ENCODE peak calls at places on chromosomes 1 and 21, in six cellular contexts. W, V, J, T, K and A are unnamed samples. For H3K4me1, the result is how much of the 10 kb centered on the place peaks cover.

GRCh38 chr1:36134805-36135339 is 9.8 kb upstream of the COL8A2 start:
- DNase-seq in W (no peak), V (peak), J (peak), T (peak), K (no peak), A (peak)

GRCh38 chr1:197915797-197916686 is 1.1 kb upstream of the LHX9 start:
- DNase-seq in W (peak), V (peak), J (no peak), T (no peak), K (no peak), A (peak)

GRCh38 chr1:22930235-22930912 is 42.3 kb downstream of the LACTBL1 start:
- DNase-seq in W (peak), V (peak), J (no peak), T (no peak), K (no peak), A (peak)

GRCh38 chr21:34846601-34847112 is 177.9 kb downstream of the CLIC6 start:
- DNase-seq in W (no peak), V (no peak), J (no peak), T (peak), K (no peak), A (peak)

GRCh38 chr1:18354657-18355056 is 126.1 kb upstream of the KLHDC7A start:
- DNase-seq in W (no peak), V (no peak), J (no peak), T (no peak), K (no peak), A (no peak)

GRCh38 chr1:219533280-219533679 is 79.6 kb downstream of the ZC3H11B start:
- DNase-seq in W (no peak), V (peak), J (no peak), T (no peak), K (no peak), A (no peak)

GRCh38 chr1:47932744-47933143 is 64.4 kb downstream of the TRABD2B start:
- DNase-seq in W (no peak), V (no peak), J (no peak), T (no peak), K (no peak), A (no peak)

GRCh38 chr1:234610061-234610581 is at the start of gene IRF2BP2:
- DNase-seq in W (peak), V (peak), J (peak), T (peak), K (peak), A (peak)

GRCh38 chr1:61083799-61084385 is 1.5 kb downstream of the NFIA start:
- DNase-seq in W (no peak), V (no peak), J (no peak), T (no peak), K (no peak), A (no peak)

GRCh38 chr1:186002426-186002825 is 268.2 kb downstream of the HMCN1 start:
- DNase-seq in W (no peak), V (no peak), J (no peak), T (no peak), K (no peak), A (no peak)

GRCh38 chr1:2155147-2155598 is 39.4 kb downstream of the FAAP20 start:
- DNase-seq in W (no peak), V (no peak), J (no peak), T (no peak), K (no peak), A (no peak)

GRCh38 chr21:24995206-24995605 is 612.1 kb downstream of the MRPL39 start:
- DNase-seq in W (no peak), V (no peak), J (no peak), T (no peak), K (no peak), A (peak)

GRCh38 chr1:59027176-59027575 is 243.3 kb upstream of the JUN start:
- DNase-seq in W (no peak), V (no peak), J (no peak), T (no peak), K (no peak), A (no peak)

GRCh38 chr1:115706774-115707425 is 61.6 kb downstream of the CASQ2 start:
- DNase-seq in W (no peak), V (peak), J (no peak), T (no peak), K (no peak), A (peak)

GRCh38 chr21:45576838-45577737 is 34.8 kb upstream of the SLC19A1 start:
- DNase-seq in W (no peak), V (no peak), J (no peak), T (no peak), K (peak), A (no peak)

GRCh38 chr1:202623075-202623474 is 87.2 kb downstream of the SYT2 start:
- DNase-seq in W (no peak), V (no peak), J (no peak), T (no peak), K (no peak), A (no peak)

GRCh38 chr1:30403061-30403645 is 320.2 kb downstream of the MATN1 start:
- DNase-seq in W (no peak), V (no peak), J (no peak), T (no peak), K (peak), A (no peak)

GRCh38 chr1:85569737-85570404 is 10.7 kb upstream of the CCN1 start:
- DNase-seq in W (no peak), V (no peak), J (no peak), T (no peak), K (no peak), A (no peak)
- H3K4me1 ChIP-seq in W (under half), V (under half), J (under half), T (under half), K (under half), A (under half)

GRCh38 chr1:77834771-77835334 is 53.6 kb upstream of the NEXN start:
- DNase-seq in W (no peak), V (no peak), J (no peak), T (no peak), K (no peak), A (no peak)
- H3K4me1 ChIP-seq in W (under half), V (under half), J (under half), T (under half), K (under half), A (under half)

DNA sequence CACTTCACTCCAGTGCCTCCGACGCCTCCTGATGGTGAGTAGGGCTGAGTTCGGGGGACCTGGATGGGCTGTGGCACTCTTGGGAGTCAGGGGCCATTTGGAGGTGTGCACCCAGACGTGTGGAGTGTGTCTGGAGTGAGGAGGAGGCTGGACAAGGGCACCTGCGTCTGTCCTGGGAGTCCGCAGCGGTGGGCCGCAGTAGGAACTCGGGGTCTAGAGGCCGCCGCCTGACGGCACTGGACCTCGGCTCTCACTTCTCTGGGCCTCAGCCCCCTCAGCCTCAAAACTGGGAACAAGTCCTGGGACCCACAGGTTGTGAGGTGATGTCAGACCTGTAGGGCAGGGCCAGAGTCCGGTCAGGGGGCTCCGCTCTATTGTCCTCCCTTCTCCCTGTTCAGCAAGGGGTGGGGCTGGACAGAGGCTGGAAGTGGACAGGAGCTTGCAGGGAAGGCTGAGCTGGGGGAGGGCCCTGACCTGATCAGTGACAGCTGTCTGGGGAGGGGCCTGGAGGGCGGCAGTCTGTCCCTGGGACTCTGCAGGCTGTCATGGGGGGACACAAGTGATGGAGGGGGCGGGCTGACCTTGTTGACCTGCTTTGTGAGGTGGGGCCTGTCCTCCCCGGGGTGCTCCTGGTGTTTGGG is 15.5 kb downstream of the AGRN start:
- DNase-seq in W (no peak), V (no peak), J (no peak), T (no peak), K (no peak), A (no peak)
- H3K4me1 ChIP-seq in W (under half), V (under half), J (under half), T (under half), K (under half), A (under half)

DNA sequence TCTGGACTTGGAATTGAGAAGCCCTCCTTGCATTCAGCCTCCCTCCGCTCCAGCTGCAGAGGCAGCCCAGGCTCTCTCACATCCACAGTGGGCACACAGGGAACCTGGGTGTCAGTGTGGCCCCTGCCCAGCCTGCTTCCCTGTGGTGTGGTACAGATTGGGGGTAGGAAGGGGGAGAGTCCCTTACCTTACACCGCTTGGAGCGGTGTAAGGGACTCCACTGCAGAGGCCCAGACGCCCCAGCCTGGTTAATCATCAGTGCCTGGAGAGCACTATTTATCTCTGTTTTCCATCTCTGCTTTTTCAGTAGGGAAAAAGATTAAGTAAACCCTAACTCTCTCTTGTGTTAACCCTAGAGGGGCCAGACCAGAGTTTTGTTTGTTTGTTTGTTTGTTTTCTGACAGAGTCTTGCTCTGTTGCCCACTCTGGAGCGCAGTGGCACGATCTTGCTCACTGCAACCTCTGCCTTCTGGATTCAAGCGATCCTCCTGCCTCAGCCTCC is 803 bp upstream of the RHBG start:
- DNase-seq in W (no peak), V (no peak), J (no peak), T (no peak), K (no peak), A (no peak)
- H3K4me1 ChIP-seq in W (under half), V (under half), J (under half), T (under half), K (under half), A (under half)

GRCh38 chr1:64470670-64471217 is 815 bp downstream of the CACHD1 start:
- DNase-seq in W (peak), V (peak), J (peak), T (no peak), K (peak), A (peak)

GRCh38 chr1:64469121-64469520 is 808 bp upstream of the CACHD1 start:
- DNase-seq in W (no peak), V (no peak), J (no peak), T (no peak), K (no peak), A (no peak)

GRCh38 chr1:64469614-64469976 is 334 bp upstream of the CACHD1 start:
- DNase-seq in W (no peak), V (no peak), J (no peak), T (no peak), K (no peak), A (peak)

GRCh38 chr1:64471218-64471719 is 1.3 kb downstream of the CACHD1 start:
- DNase-seq in W (peak), V (peak), J (peak), T (peak), K (peak), A (peak)

GRCh38 chr1:64469977-64470669 is at the start of gene CACHD1:
- DNase-seq in W (peak), V (peak), J (peak), T (peak), K (peak), A (peak)
- H3K4me1 ChIP-seq in W (under half), V (under half), J (under half), T (under half), K (under half), A (under half)

GRCh38 chr1:99656701-99657100 is 10.8 kb downstream of the PALMD start:
- DNase-seq in W (no peak), V (no peak), J (no peak), T (no peak), K (no peak), A (no peak)

GRCh38 chr1:99659755-99660210 is 13.9 kb downstream of the PALMD start:
- DNase-seq in W (no peak), V (no peak), J (no peak), T (no peak), K (no peak), A (no peak)

GRCh38 chr1:99658031-99658290 is 12.0 kb downstream of the PALMD start:
- DNase-seq in W (no peak), V (no peak), J (no peak), T (no peak), K (no peak), A (no peak)

GRCh38 chr1:99660496-99660895 is 14.6 kb downstream of the PALMD start:
- DNase-seq in W (no peak), V (no peak), J (no peak), T (no peak), K (no peak), A (no peak)

GRCh38 chr1:99657213-99658030 is 11.5 kb downstream of the PALMD start:
- DNase-seq in W (no peak), V (no peak), J (no peak), T (no peak), K (no peak), A (no peak)
- H3K4me1 ChIP-seq in W (under half), V (under half), J (under half), T (under half), K (under half), A (under half)

GRCh38 chr1:62725255-62725654 is 37.1 kb upstream of the DOCK7 start:
- DNase-seq in W (no peak), V (no peak), J (no peak), T (no peak), K (no peak), A (no peak)

GRCh38 chr1:62727656-62728396 is 39.6 kb upstream of the DOCK7 start:
- DNase-seq in W (no peak), V (peak), J (no peak), T (no peak), K (no peak), A (peak)

GRCh38 chr1:62732327-62732726 is 44.1 kb upstream of the DOCK7 start:
- DNase-seq in W (no peak), V (no peak), J (no peak), T (no peak), K (no peak), A (no peak)

GRCh38 chr1:62725981-62726588 is 37.9 kb upstream of the DOCK7 start:
- DNase-seq in W (no peak), V (no peak), J (no peak), T (no peak), K (no peak), A (no peak)

DNA sequence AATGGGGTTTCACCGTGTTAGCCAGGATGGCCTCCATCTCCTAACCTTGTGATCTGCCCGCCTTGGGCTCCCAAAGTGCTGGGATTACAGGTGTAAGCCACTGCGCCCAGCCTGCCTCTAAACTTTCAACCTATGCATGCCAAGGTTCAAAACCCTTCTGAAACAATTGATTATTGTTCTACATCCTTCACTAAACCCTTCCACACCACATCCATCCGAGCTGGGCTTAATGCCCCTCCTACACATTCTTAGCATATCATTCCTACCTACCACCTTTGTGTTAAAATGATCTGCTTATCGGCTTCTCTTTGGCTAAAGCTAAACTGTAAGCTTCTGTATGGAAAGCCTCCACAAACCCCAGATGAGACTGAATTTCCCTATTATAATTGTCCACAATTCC is 40.8 kb upstream of the DOCK7 start:
- DNase-seq in W (no peak), V (no peak), J (no peak), T (no peak), K (no peak), A (peak)
- H3K4me1 ChIP-seq in W (under half), V (under half), J (under half), T (under half), K (under half), A (under half)

GRCh38 chr1:180229483-180230415 is at the start of gene LHX4:
- DNase-seq in W (peak), V (peak), J (no peak), T (no peak), K (peak), A (peak)

GRCh38 chr1:180230791-180231505 is 884 bp downstream of the LHX4 start:
- DNase-seq in W (no peak), V (peak), J (no peak), T (no peak), K (no peak), A (peak)

GRCh38 chr1:180228648-180229482 is 1.2 kb upstream of the LHX4 start:
- DNase-seq in W (no peak), V (peak), J (no peak), T (no peak), K (no peak), A (peak)

GRCh38 chr1:180231506-180232420 is 1.7 kb downstream of the LHX4 start:
- DNase-seq in W (no peak), V (peak), J (no peak), T (no peak), K (no peak), A (peak)

GRCh38 chr1:180230416-180230790 is 339 bp downstream of the LHX4 start:
- DNase-seq in W (no peak), V (no peak), J (no peak), T (no peak), K (no peak), A (peak)
- H3K4me1 ChIP-seq in W (under half), V (under half), J (under half), T (under half), K (under half), A (under half)

GRCh38 chr1:246709196-246709595 is 15.0 kb upstream of the SCCPDH start:
- DNase-seq in W (no peak), V (no peak), J (no peak), T (no peak), K (no peak), A (no peak)
- H3K4me1 ChIP-seq in W (under half), V (under half), J (under half), T (under half), K (under half), A (under half)